ENCODE peak calls at places on chromosomes 7 and 10, in six cellular contexts. B is activated naive CD4-positive, alpha-beta T cell; T is T-helper 2 cell; S is ascending aorta; V is iPS DF 19.7; X is NCI-H774. Z is an unnamed sample.

GRCh38 chr7:1729773-1730172 is 59.7 kb downstream of the ELFN1 start:
- DNase-seq in B (no peak), T (no peak), S (no peak), V (no peak), X (no peak), Z (no peak)

GRCh38 chr10:86642499-86642898 is 11.8 kb upstream of the OPN4 start:
- DNase-seq in B (no peak), T (no peak), S (peak), V (no peak), X (no peak), Z (no peak)

GRCh38 chr10:89337493-89337892 is 9.7 kb downstream of the IFIT3 start:
- DNase-seq in B (no peak), T (no peak), S (no peak), V (no peak), X (no peak), Z (no peak)

GRCh38 chr7:75905785-75906604 is 9.0 kb upstream of the POR start:
- DNase-seq in B (no peak), T (no peak), S (peak), V (peak), X (peak), Z (no peak)

GRCh38 chr7:42461537-42461936 is 224.5 kb upstream of the GLI3 start:
- DNase-seq in B (no peak), T (no peak), S (no peak), V (no peak), X (no peak), Z (no peak)

GRCh38 chr10:31754803-31755624 is 173.6 kb downstream of the ARHGAP12 start:
- DNase-seq in B (no peak), T (no peak), S (no peak), V (peak), X (no peak), Z (no peak)

GRCh38 chr10:88820990-88821389 is 18.5 kb downstream of the LIPM start:
- DNase-seq in B (no peak), T (no peak), S (no peak), V (no peak), X (no peak), Z (peak)

GRCh38 chr10:117968354-117969182 is 78.2 kb downstream of the RAB11FIP2 start:
- DNase-seq in B (no peak), T (no peak), S (no peak), V (no peak), X (no peak), Z (no peak)

GRCh38 chr10:112303528-112303927 is 20.3 kb downstream of the TECTB start:
- DNase-seq in B (no peak), T (no peak), S (peak), V (no peak), X (no peak), Z (no peak)

GRCh38 chr7:131497454-131497853 is 59.0 kb downstream of the PODXL start:
- DNase-seq in B (no peak), T (no peak), S (no peak), V (no peak), X (no peak), Z (no peak)

GRCh38 chr10:86706977-86707376 is 38.7 kb downstream of the LDB3 start:
- DNase-seq in B (no peak), T (no peak), S (no peak), V (no peak), X (no peak), Z (no peak)

GRCh38 chr7:3867847-3868246 is 566.8 kb downstream of the SDK1 start:
- DNase-seq in B (no peak), T (no peak), S (no peak), V (no peak), X (no peak), Z (no peak)

GRCh38 chr7:125061776-125062397 is 132.3 kb upstream of the POT1 start:
- DNase-seq in B (no peak), T (no peak), S (no peak), V (no peak), X (peak), Z (no peak)

GRCh38 chr7:74002474-74003017 is 25.4 kb upstream of the ELN start:
- DNase-seq in B (no peak), T (no peak), S (peak), V (no peak), X (no peak), Z (no peak)

GRCh38 chr7:30224511-30225031 is 59.8 kb upstream of the ZNRF2 start:
- DNase-seq in B (no peak), T (no peak), S (no peak), V (no peak), X (no peak), Z (no peak)

GRCh38 chr10:77715081-77715480 is 77.5 kb upstream of the KCNMA1 start:
- DNase-seq in B (no peak), T (no peak), S (no peak), V (no peak), X (no peak), Z (no peak)

GRCh38 chr10:57621466-57621865 is 646.2 kb downstream of the IPMK start:
- DNase-seq in B (no peak), T (no peak), S (no peak), V (no peak), X (no peak), Z (no peak)

GRCh38 chr7:156625585-156625984 is 15.0 kb upstream of the RNF32 start:
- DNase-seq in B (no peak), T (no peak), S (no peak), V (no peak), X (no peak), Z (no peak)

GRCh38 chr7:157550300-157551275 is 213.8 kb downstream of the DNAJB6 start:
- DNase-seq in B (no peak), T (no peak), S (peak), V (no peak), X (no peak), Z (no peak)

GRCh38 chr10:106557053-106557452 is 607.5 kb downstream of the SORCS1 start:
- DNase-seq in B (no peak), T (no peak), S (no peak), V (no peak), X (no peak), Z (no peak)

GRCh38 chr7:24979863-24980694 is at the start of gene OSBPL3:
- DNase-seq in B (peak), T (peak), S (peak), V (no peak), X (peak), Z (peak)

GRCh38 chr10:52759154-52759553 is 13.4 kb downstream of the MBL2 start:
- DNase-seq in B (no peak), T (no peak), S (no peak), V (no peak), X (no peak), Z (no peak)

GRCh38 chr10:27099916-27100799 is at the start of gene ANKRD26:
- DNase-seq in B (peak), T (peak), S (peak), V (peak), X (peak), Z (peak)

GRCh38 chr10:112959207-112959838 is 9.3 kb downstream of the TCF7L2 start:
- DNase-seq in B (no peak), T (no peak), S (no peak), V (no peak), X (no peak), Z (no peak)

GRCh38 chr10:11017575-11018425 is at the start of gene CELF2:
- DNase-seq in B (peak), T (peak), S (peak), V (peak), X (no peak), Z (no peak)

GRCh38 chr10:122733450-122733849 is 33.8 kb upstream of the C10orf120 start:
- DNase-seq in B (no peak), T (no peak), S (no peak), V (no peak), X (no peak), Z (no peak)

GRCh38 chr7:4236389-4236788 is 445.7 kb upstream of the FOXK1 start:
- DNase-seq in B (no peak), T (no peak), S (peak), V (no peak), X (no peak), Z (no peak)

GRCh38 chr7:11193131-11193867 is 219.6 kb downstream of the PHF14 start:
- DNase-seq in B (no peak), T (no peak), S (no peak), V (peak), X (peak), Z (peak)

GRCh38 chr7:34776748-34777358 is 118.8 kb downstream of the NPSR1 start:
- DNase-seq in B (no peak), T (no peak), S (no peak), V (peak), X (no peak), Z (no peak)

GRCh38 chr7:92115821-92116220 is 18.5 kb downstream of the CYP51A1 start:
- DNase-seq in B (no peak), T (no peak), S (no peak), V (no peak), X (no peak), Z (no peak)

GRCh38 chr7:45457591-45457990 is 116.6 kb upstream of the ADCY1 start:
- DNase-seq in B (no peak), T (no peak), S (no peak), V (no peak), X (peak), Z (no peak)

GRCh38 chr7:5702876-5703571 is 78.4 kb downstream of the RNF216 start:
- DNase-seq in B (no peak), T (no peak), S (no peak), V (no peak), X (peak), Z (no peak)

GRCh38 chr7:141244466-141244865 is 170.6 kb downstream of the TMEM178B start:
- DNase-seq in B (no peak), T (no peak), S (no peak), V (no peak), X (no peak), Z (no peak)

GRCh38 chr7:82050134-82050533 is 280.3 kb upstream of the HGF start:
- DNase-seq in B (no peak), T (no peak), S (no peak), V (no peak), X (no peak), Z (peak)

Z was measured in LNCaP clone FGC.